ENCODE peak calls at places on chromosomes 16 and 17, in nine cellular contexts. One of them, this sample, is unnamed.

GRCh38 chr17:66727634-66728570 is 107.0 kb upstream of the CACNG5 start:
- DNase-seq in stomach: peak
- DNase-seq in Caco-2: peak
- DNase-seq in gastrocnemius medialis: no peak
- DNase-seq in lower lobe of right lung: peak
- DNase-seq in kidney: no peak
- DNase-seq in neural progenitor cell: peak
- DNase-seq in pancreas: peak
- DNase-seq in heart right ventricle: peak
- DNase-seq in this sample: peak

GRCh38 chr16:9091867-9092281 is 430 bp downstream of the HAPSTR1 start:
- DNase-seq in heart right ventricle: peak
- DNase-seq in pancreas: no peak
- DNase-seq in lower lobe of right lung: peak
- DNase-seq in stomach: peak
- DNase-seq in kidney: peak
- DNase-seq in gastrocnemius medialis: peak
- DNase-seq in neural progenitor cell: no peak
- DNase-seq in Caco-2: peak
- DNase-seq in this sample: peak

GRCh38 chr16:76668207-76668725 is 391.1 kb downstream of the CNTNAP4 start:
- DNase-seq in lower lobe of right lung: no peak
- DNase-seq in stomach: no peak
- DNase-seq in Caco-2: peak
- DNase-seq in pancreas: no peak
- DNase-seq in kidney: no peak
- DNase-seq in neural progenitor cell: peak
- DNase-seq in gastrocnemius medialis: no peak
- DNase-seq in heart right ventricle: no peak
- DNase-seq in this sample: no peak

GRCh38 chr16:89023621-89024511 is 46.9 kb upstream of the CBFA2T3 start:
- DNase-seq in kidney: peak
- DNase-seq in Caco-2: no peak
- DNase-seq in gastrocnemius medialis: no peak
- DNase-seq in stomach: no peak
- DNase-seq in lower lobe of right lung: no peak
- DNase-seq in heart right ventricle: no peak
- DNase-seq in neural progenitor cell: no peak
- DNase-seq in pancreas: peak
- DNase-seq in this sample: no peak

GRCh38 chr17:77581480-77581879 is 377.0 kb upstream of the TNRC6C start:
- DNase-seq in heart right ventricle: no peak
- DNase-seq in gastrocnemius medialis: no peak
- DNase-seq in Caco-2: no peak
- DNase-seq in pancreas: no peak
- DNase-seq in neural progenitor cell: no peak
- DNase-seq in stomach: no peak
- DNase-seq in lower lobe of right lung: peak
- DNase-seq in kidney: no peak
- DNase-seq in this sample: peak

GRCh38 chr16:287298-287811 is 4.4 kb downstream of the PDIA2 start:
- DNase-seq in neural progenitor cell: no peak
- DNase-seq in gastrocnemius medialis: no peak
- DNase-seq in Caco-2: no peak
- DNase-seq in pancreas: no peak
- DNase-seq in stomach: peak
- DNase-seq in kidney: no peak
- DNase-seq in lower lobe of right lung: no peak
- DNase-seq in heart right ventricle: no peak
- DNase-seq in this sample: no peak

GRCh38 chr16:55487048-55487803 is 8.2 kb downstream of the MMP2 start:
- DNase-seq in stomach: no peak
- DNase-seq in kidney: no peak
- DNase-seq in pancreas: no peak
- DNase-seq in Caco-2: no peak
- DNase-seq in heart right ventricle: no peak
- DNase-seq in gastrocnemius medialis: peak
- DNase-seq in lower lobe of right lung: no peak
- DNase-seq in neural progenitor cell: no peak
- DNase-seq in this sample: peak

GRCh38 chr16:3618782-3619166 is 7.4 kb upstream of the SLX4 start:
- DNase-seq in neural progenitor cell: no peak
- DNase-seq in stomach: peak
- DNase-seq in kidney: no peak
- DNase-seq in Caco-2: no peak
- DNase-seq in heart right ventricle: no peak
- DNase-seq in gastrocnemius medialis: no peak
- DNase-seq in pancreas: no peak
- DNase-seq in lower lobe of right lung: no peak
- DNase-seq in this sample: no peak

GRCh38 chr17:62616993-62617893 is 10.2 kb upstream of the MRC2 start:
- DNase-seq in neural progenitor cell: peak
- DNase-seq in pancreas: no peak
- DNase-seq in kidney: no peak
- DNase-seq in lower lobe of right lung: no peak
- DNase-seq in heart right ventricle: no peak
- DNase-seq in Caco-2: no peak
- DNase-seq in stomach: no peak
- DNase-seq in gastrocnemius medialis: no peak
- DNase-seq in this sample: no peak

GRCh38 chr16:4496305-4496704 is 20.1 kb downstream of the HMOX2 start:
- DNase-seq in pancreas: no peak
- DNase-seq in kidney: no peak
- DNase-seq in stomach: no peak
- DNase-seq in Caco-2: no peak
- DNase-seq in neural progenitor cell: no peak
- DNase-seq in lower lobe of right lung: no peak
- DNase-seq in gastrocnemius medialis: no peak
- DNase-seq in heart right ventricle: no peak
- DNase-seq in this sample: no peak

GRCh38 chr16:74099530-74099929 is 197.1 kb upstream of the PSMD7 start:
- DNase-seq in kidney: no peak
- DNase-seq in neural progenitor cell: peak
- DNase-seq in pancreas: no peak
- DNase-seq in Caco-2: no peak
- DNase-seq in lower lobe of right lung: no peak
- DNase-seq in gastrocnemius medialis: no peak
- DNase-seq in heart right ventricle: no peak
- DNase-seq in stomach: no peak
- DNase-seq in this sample: no peak

GRCh38 chr16:15403392-15403995 is 7.9 kb downstream of the MPV17L start:
- DNase-seq in Caco-2: no peak
- DNase-seq in neural progenitor cell: no peak
- DNase-seq in stomach: no peak
- DNase-seq in lower lobe of right lung: no peak
- DNase-seq in gastrocnemius medialis: no peak
- DNase-seq in kidney: no peak
- DNase-seq in pancreas: no peak
- DNase-seq in heart right ventricle: no peak
- DNase-seq in this sample: peak

GRCh38 chr16:83015871-83016270 is 389.1 kb downstream of the CDH13 start:
- DNase-seq in Caco-2: no peak
- DNase-seq in heart right ventricle: no peak
- DNase-seq in kidney: no peak
- DNase-seq in lower lobe of right lung: no peak
- DNase-seq in stomach: no peak
- DNase-seq in neural progenitor cell: no peak
- DNase-seq in gastrocnemius medialis: no peak
- DNase-seq in pancreas: no peak
- DNase-seq in this sample: no peak

GRCh38 chr16:27084296-27085065 is 17.8 kb downstream of the C16orf82 start:
- DNase-seq in heart right ventricle: no peak
- DNase-seq in gastrocnemius medialis: no peak
- DNase-seq in kidney: no peak
- DNase-seq in neural progenitor cell: no peak
- DNase-seq in lower lobe of right lung: no peak
- DNase-seq in pancreas: no peak
- DNase-seq in Caco-2: no peak
- DNase-seq in stomach: no peak
- DNase-seq in this sample: no peak

GRCh38 chr16:6602401-6602800 is 730.2 kb upstream of the RBFOX1 start:
- DNase-seq in neural progenitor cell: no peak
- DNase-seq in Caco-2: no peak
- DNase-seq in pancreas: no peak
- DNase-seq in kidney: no peak
- DNase-seq in gastrocnemius medialis: no peak
- DNase-seq in lower lobe of right lung: no peak
- DNase-seq in heart right ventricle: no peak
- DNase-seq in stomach: no peak
- DNase-seq in this sample: no peak

DNA sequence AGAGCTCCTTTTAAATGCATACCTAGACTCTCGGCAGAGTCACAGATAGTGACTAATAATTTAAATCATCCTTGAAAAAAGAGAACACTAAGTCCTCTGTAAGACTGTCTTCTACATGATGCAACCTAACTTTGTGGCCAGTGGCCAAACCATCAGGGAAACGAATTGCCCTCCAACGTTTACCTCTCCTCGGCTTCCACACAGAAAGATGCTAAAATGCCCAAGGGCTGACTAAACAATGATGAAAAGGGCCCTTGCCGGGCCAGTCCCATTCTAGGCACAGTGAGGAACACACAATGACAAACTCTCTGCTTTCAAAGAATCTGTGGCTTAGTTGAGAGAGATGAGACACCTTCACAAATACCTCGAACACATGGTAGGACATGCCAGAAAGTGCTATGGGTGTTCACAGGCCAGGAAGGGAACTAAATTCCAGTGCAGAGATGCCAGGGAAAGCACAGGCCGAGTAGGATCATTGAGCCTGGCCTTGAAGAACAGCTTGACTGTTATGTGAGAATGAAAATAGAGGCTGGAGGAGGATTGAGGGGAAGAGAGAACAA is 35.3 kb upstream of the PITPNM3 start:
- DNase-seq in neural progenitor cell: no peak
- DNase-seq in Caco-2: no peak
- DNase-seq in lower lobe of right lung: no peak
- DNase-seq in gastrocnemius medialis: no peak
- DNase-seq in pancreas: no peak
- DNase-seq in kidney: no peak
- DNase-seq in stomach: no peak
- DNase-seq in heart right ventricle: no peak
- DNase-seq in this sample: peak
- TF ChIP-seq CTCF in neural progenitor cell: no peak
- TF ChIP-seq CTCF in Caco-2: no peak
- TF ChIP-seq CTCF in lower lobe of right lung: no peak
- TF ChIP-seq CTCF in gastrocnemius medialis: no peak
- TF ChIP-seq CTCF in pancreas: no peak
- TF ChIP-seq CTCF in kidney: no peak
- TF ChIP-seq CTCF in stomach: no peak
- TF ChIP-seq CTCF in heart right ventricle: no peak
- TF ChIP-seq CTCF in this sample: no peak

GRCh38 chr17:3532859-3533142 is 24.8 kb downstream of the TRPV3 start:
- DNase-seq in pancreas: no peak
- DNase-seq in lower lobe of right lung: no peak
- DNase-seq in stomach: no peak
- DNase-seq in gastrocnemius medialis: no peak
- DNase-seq in kidney: no peak
- DNase-seq in neural progenitor cell: no peak
- DNase-seq in Caco-2: no peak
- DNase-seq in heart right ventricle: no peak
- DNase-seq in this sample: no peak
- H3K4me3 ChIP-seq in pancreas: no peak
- H3K4me3 ChIP-seq in lower lobe of right lung: no peak
- H3K4me3 ChIP-seq in stomach: no peak
- H3K4me3 ChIP-seq in gastrocnemius medialis: no peak
- H3K4me3 ChIP-seq in kidney: no peak
- H3K4me3 ChIP-seq in neural progenitor cell: no peak
- H3K4me3 ChIP-seq in Caco-2: no peak
- H3K4me3 ChIP-seq in heart right ventricle: no peak
- H3K4me3 ChIP-seq in this sample: no peak

GRCh38 chr16:14092579-14092978 is 21.5 kb downstream of the MRTFB start:
- DNase-seq in pancreas: no peak
- DNase-seq in Caco-2: no peak
- DNase-seq in heart right ventricle: no peak
- DNase-seq in lower lobe of right lung: no peak
- DNase-seq in stomach: no peak
- DNase-seq in kidney: no peak
- DNase-seq in neural progenitor cell: no peak
- DNase-seq in gastrocnemius medialis: no peak
- DNase-seq in this sample: no peak

GRCh38 chr16:14089283-14089823 is 18.2 kb downstream of the MRTFB start:
- DNase-seq in Caco-2: no peak
- DNase-seq in kidney: no peak
- DNase-seq in pancreas: no peak
- DNase-seq in stomach: no peak
- DNase-seq in neural progenitor cell: no peak
- DNase-seq in lower lobe of right lung: no peak
- DNase-seq in heart right ventricle: no peak
- DNase-seq in gastrocnemius medialis: no peak
- DNase-seq in this sample: no peak

GRCh38 chr16:14087590-14088154 is 16.6 kb downstream of the MRTFB start:
- DNase-seq in neural progenitor cell: no peak
- DNase-seq in pancreas: no peak
- DNase-seq in gastrocnemius medialis: no peak
- DNase-seq in kidney: no peak
- DNase-seq in lower lobe of right lung: no peak
- DNase-seq in stomach: no peak
- DNase-seq in Caco-2: no peak
- DNase-seq in heart right ventricle: no peak
- DNase-seq in this sample: no peak

GRCh38 chr16:14086477-14086876 is 15.4 kb downstream of the MRTFB start:
- DNase-seq in heart right ventricle: no peak
- DNase-seq in lower lobe of right lung: no peak
- DNase-seq in gastrocnemius medialis: no peak
- DNase-seq in stomach: no peak
- DNase-seq in kidney: no peak
- DNase-seq in Caco-2: no peak
- DNase-seq in pancreas: no peak
- DNase-seq in neural progenitor cell: no peak
- DNase-seq in this sample: no peak

GRCh38 chr16:14088155-14088753 is 17.1 kb downstream of the MRTFB start:
- DNase-seq in pancreas: no peak
- DNase-seq in lower lobe of right lung: no peak
- DNase-seq in stomach: no peak
- DNase-seq in Caco-2: peak
- DNase-seq in heart right ventricle: no peak
- DNase-seq in kidney: no peak
- DNase-seq in gastrocnemius medialis: no peak
- DNase-seq in neural progenitor cell: no peak
- DNase-seq in this sample: peak
- TF ChIP-seq CTCF in pancreas: no peak
- TF ChIP-seq CTCF in lower lobe of right lung: no peak
- TF ChIP-seq CTCF in stomach: no peak
- TF ChIP-seq CTCF in Caco-2: no peak
- TF ChIP-seq CTCF in heart right ventricle: no peak
- TF ChIP-seq CTCF in kidney: no peak
- TF ChIP-seq CTCF in gastrocnemius medialis: no peak
- TF ChIP-seq CTCF in neural progenitor cell: no peak
- TF ChIP-seq CTCF in this sample: no peak

GRCh38 chr17:70661342-70662222 is 492.2 kb downstream of the KCNJ2 start:
- DNase-seq in gastrocnemius medialis: no peak
- DNase-seq in lower lobe of right lung: no peak
- DNase-seq in pancreas: no peak
- DNase-seq in neural progenitor cell: no peak
- DNase-seq in Caco-2: no peak
- DNase-seq in kidney: no peak
- DNase-seq in stomach: no peak
- DNase-seq in heart right ventricle: no peak
- DNase-seq in this sample: no peak
- H3K4me3 ChIP-seq in gastrocnemius medialis: no peak
- H3K4me3 ChIP-seq in lower lobe of right lung: no peak
- H3K4me3 ChIP-seq in pancreas: peak
- H3K4me3 ChIP-seq in neural progenitor cell: no peak
- H3K4me3 ChIP-seq in Caco-2: no peak
- H3K4me3 ChIP-seq in kidney: no peak
- H3K4me3 ChIP-seq in stomach: no peak
- H3K4me3 ChIP-seq in heart right ventricle: no peak
- H3K4me3 ChIP-seq in this sample: no peak

This sample was measured in fibroblast of pulmonary artery.